ENCODE peak calls at places on chromosome 2, in ten cellular contexts. H, F, J, K, O, X, T, Q, E and S are unnamed samples.

GRCh38 chr2:15223887-15224286 is 337.2 kb downstream of the NBAS start:
- DNase-seq in T (no peak), Q (peak; percentile 47), F (no peak), K (no peak), H (no peak), O (peak; percentile 73), J (no peak), E (peak; percentile 9), X (no peak), S (no peak)

GRCh38 chr2:28730641-28731146 is 20.9 kb upstream of the PPP1CB start:
- DNase-seq in T (no peak), F (no peak), K (no peak), J (no peak), H (no peak), O (no peak), X (no peak), Q (no peak), E (no peak), S (no peak)

GRCh38 chr2:26011990-26012856 is 21.7 kb upstream of the RAB10 start:
- DNase-seq in Q (peak; percentile 100), F (peak; percentile 70), J (peak; percentile 82), X (no peak), O (peak; percentile 25), K (no peak), H (peak; percentile 72), E (peak; percentile 70), T (peak; percentile 66), S (no peak)

GRCh38 chr2:157540102-157540501 is 88.6 kb downstream of the ACVR1C start:
- DNase-seq in H (no peak), J (no peak), E (no peak), K (no peak), F (no peak), X (no peak), Q (no peak), O (no peak), T (no peak), S (no peak)

GRCh38 chr2:163265562-163265961 is 427.0 kb upstream of the KCNH7 start:
- DNase-seq in E (no peak), H (no peak), K (no peak), F (no peak), X (no peak), T (no peak), Q (no peak), J (no peak), O (no peak), S (no peak)

GRCh38 chr2:226208726-226209125 is 590.9 kb downstream of the IRS1 start:
- DNase-seq in Q (no peak), X (no peak), T (no peak), J (no peak), F (no peak), H (no peak), O (peak; percentile 52), E (no peak), K (no peak), S (no peak)

GRCh38 chr2:26720322-26721166 is 28.0 kb downstream of the KCNK3 start:
- DNase-seq in Q (peak; percentile 95), J (peak; percentile 69), E (no peak), K (no peak), T (peak; percentile 97), H (peak; percentile 88), O (peak; percentile 74), X (no peak), F (peak; percentile 90), S (no peak)

GRCh38 chr2:43518182-43518581 is 77.7 kb downstream of the THADA start:
- DNase-seq in E (no peak), X (no peak), F (no peak), H (no peak), K (no peak), O (no peak), T (no peak), Q (no peak), J (no peak), S (no peak)

GRCh38 chr2:46181789-46182530 is 115.2 kb upstream of the EPAS1 start:
- DNase-seq in J (no peak), E (peak; percentile 33), O (no peak), Q (no peak), K (no peak), T (no peak), F (no peak), X (no peak), H (no peak), S (no peak)

GRCh38 chr2:29524652-29525051 is 396.7 kb downstream of the ALK start:
- DNase-seq in J (no peak), F (no peak), T (no peak), X (no peak), O (no peak), H (no peak), Q (no peak), E (no peak), K (no peak), S (no peak)

GRCh38 chr2:235740821-235741220 is 247.0 kb downstream of the AGAP1 start:
- DNase-seq in J (peak; percentile 69), K (no peak), F (no peak), T (no peak), X (no peak), E (peak; percentile 48), O (no peak), H (no peak), Q (peak; percentile 22), S (no peak)
- TF ChIP-seq CTCF in J (peak; percentile 26), K (peak; percentile 21), F (no peak), T (no peak), X (no peak), E (peak; percentile 24), O (peak; percentile 35), H (no peak), Q (peak; percentile 44), S (no peak)

GRCh38 chr2:135741395-135742306 is at the start of gene UBXN4:
- DNase-seq in K (peak; percentile 90), H (peak; percentile 99), J (peak; percentile 93), F (peak; percentile 98), O (peak; percentile 100), Q (peak; percentile 99), X (peak; percentile 100), E (peak; percentile 100), T (peak; percentile 99), S (peak; percentile 84)

GRCh38 chr2:135745545-135745944 is 3.9 kb downstream of the UBXN4 start:
- DNase-seq in X (no peak), E (no peak), Q (no peak), J (no peak), O (peak; percentile 82), K (no peak), H (no peak), T (no peak), F (no peak), S (no peak)

GRCh38 chr2:135743860-135744259 is 2.2 kb downstream of the UBXN4 start:
- DNase-seq in O (peak; percentile 8), X (no peak), K (no peak), T (no peak), F (no peak), E (no peak), Q (no peak), J (no peak), H (no peak), S (no peak)

GRCh38 chr2:135742307-135742838 is 718 bp downstream of the UBXN4 start:
- DNase-seq in K (peak; percentile 35), Q (peak; percentile 54), X (no peak), F (no peak), J (peak; percentile 42), T (no peak), H (no peak), O (peak; percentile 69), E (peak; percentile 75), S (no peak)

GRCh38 chr2:135744761-135745314 is 3.2 kb downstream of the UBXN4 start:
- DNase-seq in T (no peak), J (peak; percentile 25), X (peak; percentile 29), K (no peak), O (peak; percentile 13), H (no peak), F (no peak), E (peak; percentile 69), Q (peak; percentile 59), S (no peak)
- TF ChIP-seq CTCF in T (no peak), J (no peak), X (no peak), K (peak; percentile 19), O (peak; percentile 18), H (peak; percentile 7), F (no peak), E (peak; percentile 41), Q (peak; percentile 22), S (no peak)

GRCh38 chr2:233802132-233802815 is 24.1 kb downstream of the MROH2A start:
- DNase-seq in H (no peak), E (no peak), F (no peak), K (no peak), J (no peak), T (no peak), X (peak; percentile 32), O (no peak), Q (no peak), S (no peak)
- TF ChIP-seq CTCF in H (no peak), E (no peak), F (no peak), K (no peak), J (no peak), T (no peak), X (no peak), O (no peak), Q (no peak), S (no peak)

GRCh38 chr2:48204750-48205136 is 298.4 kb upstream of the FBXO11 start:
- DNase-seq in E (no peak), F (no peak), K (no peak), H (no peak), J (no peak), X (no peak), Q (no peak), O (no peak), T (no peak), S (no peak)

GRCh38 chr2:48207201-48207641 is 300.9 kb upstream of the FBXO11 start:
- DNase-seq in F (no peak), Q (no peak), X (no peak), K (no peak), H (no peak), O (no peak), J (no peak), T (no peak), E (no peak), S (no peak)

GRCh38 chr2:48203668-48204067 is 297.4 kb upstream of the FBXO11 start:
- DNase-seq in H (no peak), J (no peak), Q (no peak), O (no peak), T (no peak), K (no peak), F (no peak), E (no peak), X (no peak), S (no peak)

GRCh38 chr2:48202863-48203642 is 296.8 kb upstream of the FBXO11 start:
- DNase-seq in E (no peak), J (no peak), K (no peak), H (no peak), Q (no peak), F (no peak), X (no peak), T (no peak), O (no peak), S (no peak)

DNA sequence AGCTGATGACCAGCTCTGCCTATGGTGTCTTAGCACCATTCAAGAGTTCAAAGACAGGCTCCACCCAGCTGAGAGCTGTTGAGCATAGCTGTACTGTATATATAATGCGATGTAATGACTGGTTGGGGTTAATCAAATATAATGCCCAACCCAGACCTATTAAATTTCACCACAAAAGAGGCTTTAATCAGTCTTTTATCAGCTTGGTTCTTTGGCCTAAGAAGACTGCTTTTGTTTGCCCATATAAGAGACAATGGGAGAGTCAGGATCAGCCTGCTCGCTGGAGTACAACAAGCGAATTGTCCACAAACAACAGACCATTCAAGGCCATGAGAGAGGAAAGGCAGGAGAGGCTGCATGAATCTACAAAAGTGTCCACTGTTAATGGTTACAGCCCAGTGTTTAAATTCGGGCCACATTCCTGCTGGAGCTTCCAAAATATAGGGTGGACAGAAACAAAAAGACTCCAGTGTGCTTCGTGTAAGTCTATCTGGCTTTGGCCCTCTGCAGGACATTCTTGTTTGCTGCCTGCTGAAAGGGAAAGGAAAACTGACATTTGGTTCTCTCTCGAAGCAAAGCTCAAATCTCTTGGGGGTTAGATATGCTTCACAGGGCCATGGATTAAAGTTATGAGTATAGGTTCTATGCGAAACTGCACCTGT is 299.0 kb upstream of the FBXO11 start:
- DNase-seq in E (peak; percentile 31), T (no peak), K (no peak), H (no peak), X (no peak), O (peak; percentile 18), Q (peak; percentile 8), J (no peak), F (no peak), S (no peak)
- TF ChIP-seq CTCF in E (peak; percentile 0), T (no peak), K (peak; percentile 12), H (no peak), X (no peak), O (peak; percentile 37), Q (no peak), J (no peak), F (no peak), S (no peak)